ENCODE peak calls at places on chromosome X, in ten cellular contexts. T, L, O, Q, B, R, Z, I, H and J are unnamed samples.

GRCh38 chrX:130108647-130109428 is 1.5 kb downstream of the ELF4 start:
- DNase-seq in T (no peak), L (peak), O (no peak), Q (no peak), B (peak), R (no peak), Z (no peak), I (no peak), H (no peak), J (no peak)

GRCh38 chrX:9342581-9343051 is 122.2 kb upstream of the TBL1X start:
- DNase-seq in T (peak), L (peak), O (peak), Q (peak), B (peak), R (peak), Z (peak), I (peak), H (peak), J (no peak)

GRCh38 chrX:125604448-125604847 is 284.8 kb downstream of the TEX13C start:
- DNase-seq in T (no peak), L (no peak), O (no peak), Q (no peak), B (no peak), R (no peak), Z (no peak), I (no peak), H (no peak), J (no peak)

GRCh38 chrX:21885568-21885967 is 29.8 kb downstream of the YY2 start:
- DNase-seq in T (no peak), L (no peak), O (no peak), Q (peak), B (no peak), R (no peak), Z (no peak), I (no peak), H (no peak), J (no peak)

GRCh38 chrX:46325312-46325877 is 219.8 kb downstream of the ZNF674 start:
- DNase-seq in T (peak), L (peak), O (no peak), Q (peak), B (no peak), R (no peak), Z (no peak), I (no peak), H (no peak), J (no peak)

GRCh38 chrX:46599051-46599560 is 25.5 kb downstream of the CHST7 start:
- DNase-seq in T (no peak), L (no peak), O (no peak), Q (no peak), B (no peak), R (no peak), Z (no peak), I (no peak), H (no peak), J (no peak)

GRCh38 chrX:102887687-102888086 is 49.4 kb upstream of the RAB40AL start:
- DNase-seq in T (no peak), L (no peak), O (no peak), Q (no peak), B (no peak), R (no peak), Z (no peak), I (no peak), H (no peak), J (no peak)

GRCh38 chrX:110089656-110090404 is 86.9 kb downstream of the TMEM164 start:
- DNase-seq in T (no peak), L (no peak), O (no peak), Q (no peak), B (no peak), R (no peak), Z (no peak), I (no peak), H (no peak), J (no peak)

GRCh38 chrX:15929231-15929630 is 74.6 kb upstream of the AP1S2 start:
- DNase-seq in T (no peak), L (no peak), O (no peak), Q (no peak), B (no peak), R (no peak), Z (no peak), I (no peak), H (no peak), J (no peak)

GRCh38 chrX:2521092-2521926 is 20.5 kb upstream of the DHRSX start:
- DNase-seq in T (no peak), L (no peak), O (no peak), Q (no peak), B (no peak), R (no peak), Z (peak), I (no peak), H (peak), J (no peak)

GRCh38 chrX:41189156-41189555 is 103.9 kb downstream of the USP9X start:
- DNase-seq in T (no peak), L (no peak), O (no peak), Q (no peak), B (no peak), R (no peak), Z (no peak), I (no peak), H (no peak), J (no peak)

GRCh38 chrX:153922932-153923857 is 2.9 kb downstream of the ARHGAP4 start:
- DNase-seq in T (no peak), L (peak), O (peak), Q (peak), B (peak), R (peak), Z (peak), I (peak), H (no peak), J (no peak)
- TF ChIP-seq POLR2A in T (no peak), L (no peak), O (no peak), Q (no peak), B (no peak), R (no peak), Z (no peak), I (no peak), H (no peak), J (no peak)

DNA sequence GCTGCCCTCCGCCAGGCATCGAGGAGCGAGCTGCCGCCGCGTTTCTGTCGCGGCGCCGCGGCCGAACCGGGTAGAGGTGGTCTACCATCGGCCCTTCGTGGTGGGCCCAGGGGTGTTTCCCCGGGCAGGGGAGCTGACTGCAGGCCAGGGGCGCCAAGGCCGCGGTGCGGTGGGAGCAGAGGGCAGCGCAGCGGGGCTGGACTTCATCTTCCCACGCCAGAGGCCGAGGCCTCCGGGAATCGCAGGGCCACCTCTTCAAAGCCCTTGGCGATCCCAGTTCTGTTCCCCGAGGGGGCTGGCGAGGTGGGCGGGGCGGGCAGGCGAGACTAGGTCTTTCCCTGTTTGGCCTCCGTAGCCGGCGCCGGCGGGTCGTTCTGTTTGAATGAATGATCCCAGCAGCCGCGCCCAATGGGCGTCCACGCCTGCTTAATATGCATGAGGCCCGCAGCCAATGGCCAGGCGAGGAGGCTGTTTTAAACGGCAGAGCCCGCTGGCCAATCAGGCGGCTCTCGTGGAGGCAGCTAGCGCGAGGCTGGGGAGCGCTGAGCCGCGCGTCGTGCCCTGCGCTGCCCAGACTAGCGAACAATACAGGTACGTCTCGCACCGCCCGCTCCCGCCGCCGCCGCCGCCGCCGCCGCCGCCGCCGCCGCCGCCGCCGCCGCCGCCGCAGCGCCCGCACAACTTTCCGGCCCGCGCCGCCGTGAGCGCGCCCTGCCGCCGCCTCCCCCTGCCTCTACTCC is at the start of gene HMGB3:
- DNase-seq in T (peak), L (peak), O (peak), Q (peak), B (peak), R (peak), Z (peak), I (peak), H (peak), J (peak)
- TF ChIP-seq POLR2A in T (no peak), L (peak), O (no peak), Q (no peak), B (no peak), R (no peak), Z (peak), I (no peak), H (no peak), J (no peak)

DNA sequence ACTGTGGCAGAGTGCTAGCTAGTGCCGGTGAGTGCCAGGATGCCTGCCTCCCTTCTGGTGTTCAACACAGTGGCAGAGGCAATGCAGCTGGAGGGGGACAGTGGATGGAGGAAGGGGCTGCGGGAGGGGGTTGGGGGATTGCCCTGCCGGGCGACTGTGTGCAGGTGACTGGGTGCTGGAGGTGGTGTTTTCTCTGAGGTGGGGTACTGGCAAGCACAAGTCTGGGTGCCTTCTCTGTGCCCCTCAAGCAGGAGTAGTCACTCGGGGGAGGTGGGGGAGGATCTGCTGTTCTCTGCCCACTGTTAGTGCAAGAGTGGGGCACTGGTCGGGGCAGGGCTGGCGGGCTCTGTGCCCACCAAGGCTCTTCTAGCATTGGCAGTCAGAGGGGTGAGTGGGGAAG is 10.3 kb upstream of the P2RY10 start:
- DNase-seq in T (no peak), L (no peak), O (no peak), Q (no peak), B (no peak), R (no peak), Z (no peak), I (no peak), H (no peak), J (no peak)
- TF ChIP-seq POLR2A in T (no peak), L (no peak), O (no peak), Q (no peak), B (no peak), R (no peak), Z (no peak), I (no peak), H (no peak), J (no peak)

DNA sequence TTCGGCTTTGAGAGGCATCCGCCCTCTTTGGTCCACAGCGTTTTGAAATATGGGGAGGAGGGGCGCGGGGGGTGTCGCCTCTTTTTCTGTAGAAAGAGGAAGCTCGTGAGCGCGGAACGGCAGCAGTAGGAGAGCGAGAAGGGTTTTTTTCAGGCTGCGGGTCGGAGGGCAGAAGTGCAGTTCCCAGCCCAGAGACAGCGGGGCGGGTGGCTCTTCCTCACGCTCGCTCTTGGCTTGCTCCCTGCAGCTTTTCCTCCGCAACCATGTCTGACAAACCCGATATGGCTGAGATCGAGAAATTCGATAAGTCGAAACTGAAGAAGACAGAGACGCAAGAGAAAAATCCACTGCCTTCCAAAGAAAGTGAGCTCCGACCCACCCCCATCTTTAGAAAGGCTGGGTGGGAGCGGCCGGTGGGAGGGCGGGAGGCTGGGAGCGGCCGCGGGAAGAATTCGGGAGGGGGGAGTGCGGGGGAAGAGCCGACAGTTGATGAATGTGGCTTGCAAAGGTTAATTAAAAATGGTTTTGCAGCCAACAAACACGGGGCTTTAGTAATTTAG is 1.2 kb downstream of the TMSB4X start:
- DNase-seq in T (no peak), L (peak), O (peak), Q (no peak), B (peak), R (no peak), Z (peak), I (peak), H (no peak), J (no peak)
- TF ChIP-seq POLR2A in T (no peak), L (no peak), O (no peak), Q (no peak), B (no peak), R (no peak), Z (peak), I (no peak), H (no peak), J (no peak)